ENCODE peak calls at places on chromosomes 12 and 14, in five cellular contexts. X is NT2/D1, G is HepG2, V is H1, R is GM12878. O is an unnamed sample.

GRCh38 chr14:75518625-75519024 is 3.6 kb upstream of the BATF start:
- DNase-seq in V (no peak), R (no peak), G (peak; percentile 41), X (peak; percentile 36), O (peak; percentile 39)

GRCh38 chr12:43099691-43100163 is 452.3 kb downstream of the ADAMTS20 start:
- DNase-seq in V (no peak), G (no peak), R (no peak), X (no peak), O (peak; percentile 18)

GRCh38 chr14:25049127-25049558 is 804 bp downstream of the STXBP6 start:
- DNase-seq in G (no peak), R (no peak), V (no peak), X (no peak), O (no peak)

GRCh38 chr12:133156125-133156690 is 25.1 kb upstream of the ZNF268 start:
- DNase-seq in X (no peak), G (no peak), R (no peak), V (no peak), O (no peak)

GRCh38 chr12:120225852-120226640 is 25.1 kb upstream of the RPLP0 start:
- DNase-seq in V (no peak), G (no peak), X (no peak), R (no peak), O (no peak)

GRCh38 chr12:108310489-108310888 is 28.6 kb downstream of the CMKLR1 start:
- DNase-seq in G (no peak), V (no peak), R (no peak), X (no peak), O (no peak)

GRCh38 chr14:60563113-60563512 is 54.2 kb downstream of the SIX6 start:
- DNase-seq in X (no peak), R (no peak), G (no peak), V (no peak), O (no peak)

GRCh38 chr12:103737881-103738280 is 103.2 kb downstream of the NT5DC3 start:
- DNase-seq in R (no peak), X (no peak), G (no peak), V (no peak), O (no peak)

GRCh38 chr12:119649202-119649808 is 18.6 kb upstream of the PRKAB1 start:
- DNase-seq in R (no peak), V (no peak), G (no peak), X (no peak), O (peak; percentile 41)

GRCh38 chr12:127070512-127071157 is 1196.3 kb upstream of the TMEM132C start:
- DNase-seq in V (no peak), G (no peak), X (no peak), R (no peak), O (no peak)

GRCh38 chr14:31239673-31240072 is 32.1 kb upstream of the HECTD1 start:
- DNase-seq in V (no peak), X (no peak), R (no peak), G (no peak), O (no peak)

GRCh38 chr14:35515916-35516315 is 18.0 kb upstream of the INSM2 start:
- DNase-seq in G (no peak), X (no peak), R (no peak), V (no peak), O (no peak)

GRCh38 chr12:43957732-43958131 is 121.9 kb downstream of the TMEM117 start:
- DNase-seq in V (no peak), G (peak; percentile 49), R (peak; percentile 28), X (peak; percentile 36), O (peak; percentile 46)

GRCh38 chr14:68314642-68315041 is 478.2 kb downstream of the ZFP36L1 start:
- DNase-seq in V (no peak), G (no peak), X (no peak), R (no peak), O (no peak)

GRCh38 chr14:52314521-52315354 is 626 bp downstream of the PTGER2 start:
- DNase-seq in V (no peak), G (no peak), R (no peak), X (no peak), O (no peak)

GRCh38 chr12:89949457-89950195 is 241.0 kb upstream of the ATP2B1 start:
- DNase-seq in X (no peak), G (peak; percentile 9), V (no peak), R (peak; percentile 83), O (peak; percentile 20)

GRCh38 chr12:120110550-120111501 is 5.7 kb downstream of the RAB35 start:
- DNase-seq in X (no peak), V (no peak), R (no peak), G (no peak), O (no peak)

GRCh38 chr14:102194856-102195255 is 55.2 kb downstream of the WDR20 start:
- DNase-seq in R (no peak), X (no peak), G (no peak), V (no peak), O (no peak)

GRCh38 chr12:105761075-105761474 is 377.7 kb downstream of the NUAK1 start:
- DNase-seq in G (no peak), R (no peak), X (no peak), V (no peak), O (no peak)

GRCh38 chr12:132315951-132316350 is 13.4 kb downstream of the GALNT9 start:
- DNase-seq in R (no peak), X (no peak), G (no peak), V (no peak), O (no peak)

GRCh38 chr12:42612258-42612608 is 22.7 kb upstream of the PRICKLE1 start:
- DNase-seq in R (no peak), G (no peak), X (no peak), V (no peak), O (no peak)

GRCh38 chr12:10562306-10562933 is 51.0 kb downstream of the MAGOHB start:
- DNase-seq in R (no peak), X (peak; percentile 77), G (peak; percentile 16), V (no peak), O (peak; percentile 23)

GRCh38 chr14:42047421-42048045 is 440.9 kb downstream of the LRFN5 start:
- DNase-seq in X (no peak), V (no peak), G (no peak), R (no peak), O (no peak)

GRCh38 chr12:60345442-60345841 is 749.6 kb downstream of the SLC16A7 start:
- DNase-seq in R (no peak), V (no peak), G (no peak), X (no peak), O (no peak)

GRCh38 chr12:104296718-104297117 is 6.8 kb upstream of the EID3 start:
- DNase-seq in G (no peak), X (no peak), R (no peak), V (no peak), O (no peak)

GRCh38 chr14:72182773-72183432 is 250.7 kb downstream of the RGS6 start:
- DNase-seq in G (no peak), X (no peak), V (no peak), R (no peak), O (no peak)

GRCh38 chr14:78921856-78922255 is 751.7 kb downstream of the NRXN3 start:
- DNase-seq in X (no peak), V (no peak), R (no peak), G (no peak), O (no peak)

GRCh38 chr14:59337151-59337611 is 128.0 kb downstream of the GPR135 start:
- DNase-seq in V (no peak), G (no peak), R (no peak), X (no peak), O (no peak)

GRCh38 chr14:37544407-37544806 is 50.6 kb downstream of the FOXA1 start:
- DNase-seq in G (no peak), V (no peak), X (no peak), R (no peak), O (no peak)

GRCh38 chr12:106327256-106327852 is 24.8 kb downstream of the TCP11L2 start:
- DNase-seq in R (no peak), X (no peak), V (no peak), G (no peak), O (no peak)

GRCh38 chr12:75378354-75378753 is 12.5 kb upstream of the GLIPR1L2 start:
- DNase-seq in G (no peak), X (no peak), V (no peak), R (no peak), O (no peak)

DNA sequence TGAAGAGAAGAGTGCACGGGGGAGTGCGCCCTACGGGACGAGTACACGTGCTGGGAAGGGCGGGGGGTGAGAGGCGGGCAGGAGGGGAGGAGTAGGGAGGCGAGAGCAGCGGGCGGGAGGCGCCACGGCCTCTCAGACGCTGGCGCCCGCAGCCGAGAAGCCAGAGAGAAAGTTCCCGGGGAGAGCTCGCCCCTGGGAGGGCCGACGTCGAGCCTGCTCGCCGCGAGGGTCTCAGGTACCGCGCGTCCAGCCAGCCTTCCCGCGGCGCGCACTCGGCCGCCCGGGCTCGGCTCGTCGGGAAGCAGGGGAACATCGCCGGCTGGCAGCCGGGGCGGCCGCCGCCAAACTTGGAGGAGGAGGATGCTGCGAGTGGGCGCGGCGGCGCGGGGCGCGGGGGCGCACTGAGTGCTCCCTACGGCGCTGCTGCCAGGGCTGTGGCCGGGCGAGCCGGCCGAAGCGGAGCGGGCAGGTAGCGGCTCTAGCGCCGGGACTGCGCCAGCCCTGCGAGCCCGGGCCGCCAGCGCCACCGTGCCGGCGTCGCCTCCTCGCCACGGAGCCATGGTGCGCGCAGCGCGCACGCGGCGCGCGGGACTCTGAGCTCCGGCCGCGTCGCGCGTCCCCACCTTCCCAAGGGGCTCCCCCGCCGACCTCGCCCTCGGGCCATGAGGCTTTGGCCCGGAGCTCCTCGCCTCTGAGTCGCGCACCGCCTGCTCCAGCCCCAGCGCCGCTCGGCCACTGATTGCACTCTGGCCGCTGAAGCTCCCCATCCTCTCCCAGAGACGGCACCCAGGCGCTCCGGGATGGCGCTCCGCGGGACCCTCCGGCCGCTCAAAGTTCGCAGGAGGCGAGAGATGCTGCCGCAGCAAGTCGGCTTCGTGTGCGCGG is at the start of gene SLC24A4:
- DNase-seq in V (no peak), G (no peak), X (no peak), R (no peak), O (peak; percentile 65)
- TF ChIP-seq SUZ12 in V (peak; percentile 92), G (no peak), X (peak; percentile 84), R (peak; percentile 52), O (no peak)

DNA sequence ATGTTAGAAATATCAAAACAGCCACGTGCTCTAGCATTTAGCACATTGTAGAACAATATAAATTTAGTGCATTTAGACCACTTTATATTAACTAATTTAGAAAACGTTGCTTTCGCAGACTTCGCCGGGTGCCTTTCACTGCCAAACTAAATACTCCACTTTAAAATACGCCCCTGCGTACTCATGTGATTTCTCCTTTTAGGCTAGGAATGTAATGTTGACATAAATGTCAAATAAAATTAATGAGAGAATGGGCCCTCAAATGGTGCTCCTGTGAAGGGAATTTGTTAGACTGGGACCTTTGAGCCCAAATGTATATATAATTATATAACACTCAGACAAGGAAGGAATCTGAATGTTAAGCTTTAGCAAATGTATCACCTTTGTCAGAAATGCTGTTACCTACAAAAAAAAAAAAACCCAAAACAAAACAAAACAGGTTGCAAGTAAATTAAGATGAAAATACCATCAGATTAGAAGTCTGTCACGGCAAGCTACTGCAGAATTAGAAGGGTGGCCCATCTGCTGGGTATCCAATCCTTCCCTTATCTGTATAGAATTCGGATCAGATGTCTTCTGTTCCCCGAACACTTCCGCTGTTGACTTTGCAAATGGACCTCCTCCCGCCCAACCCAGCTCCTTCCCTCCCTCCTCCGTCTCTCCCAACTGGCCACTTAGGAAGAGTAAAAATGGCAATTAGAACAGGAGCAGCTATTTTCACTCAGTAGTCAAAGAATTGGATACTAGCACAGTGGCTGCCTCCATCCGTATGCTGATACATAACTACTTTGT is 159.3 kb upstream of the FOXN3 start:
- DNase-seq in X (no peak), G (no peak), V (no peak), R (no peak), O (peak; percentile 61)
- TF ChIP-seq SUZ12 in X (no peak), G (no peak), V (no peak), R (no peak), O (no peak)

GRCh38 chr12:56723889-56724659 is 1.0 kb downstream of the NACA start:
- DNase-seq in V (no peak), R (no peak), G (peak; percentile 41), X (no peak), O (no peak)
- TF ChIP-seq SUZ12 in V (no peak), R (no peak), G (no peak), X (no peak), O (no peak)

GRCh38 chr12:8989425-8989824 is at the start of gene KLRG1:
- DNase-seq in V (no peak), G (no peak), X (no peak), R (no peak), O (no peak)
- TF ChIP-seq SUZ12 in V (no peak), G (no peak), X (no peak), R (no peak), O (no peak)